ENCODE peak calls at places on chromosomes 3 and 15, in four cellular contexts. One of them, this sample, is unnamed.

GRCh38 chr3:113746955-113747718 is at the start of gene ATP6V1A:
- DNase-seq in CD8-positive, alpha-beta memory T cell: peak; percentile 1
- DNase-seq in lower lobe of right lung: peak; percentile 81
- DNase-seq in DND-41: peak; percentile 27
- DNase-seq in this sample: peak; percentile 64

GRCh38 chr3:27578032-27578431 is 93.8 kb upstream of the SLC4A7 start:
- DNase-seq in CD8-positive, alpha-beta memory T cell: no peak
- DNase-seq in lower lobe of right lung: no peak
- DNase-seq in DND-41: no peak
- DNase-seq in this sample: no peak

GRCh38 chr15:74173545-74174215 is at the start of gene ISLR:
- DNase-seq in DND-41: no peak
- DNase-seq in lower lobe of right lung: peak; percentile 27
- DNase-seq in CD8-positive, alpha-beta memory T cell: no peak
- DNase-seq in this sample: no peak

GRCh38 chr15:38991126-38991525 is 426.5 kb upstream of the RASGRP1 start:
- DNase-seq in lower lobe of right lung: no peak
- DNase-seq in DND-41: no peak
- DNase-seq in CD8-positive, alpha-beta memory T cell: no peak
- DNase-seq in this sample: no peak

GRCh38 chr15:70528270-70528706 is 235.1 kb downstream of the UACA start:
- DNase-seq in lower lobe of right lung: no peak
- DNase-seq in CD8-positive, alpha-beta memory T cell: peak; percentile 71
- DNase-seq in DND-41: peak; percentile 75
- DNase-seq in this sample: peak; percentile 78

GRCh38 chr3:39284457-39284881 is 4.6 kb upstream of the CX3CR1 start:
- DNase-seq in lower lobe of right lung: no peak
- DNase-seq in CD8-positive, alpha-beta memory T cell: no peak
- DNase-seq in DND-41: no peak
- DNase-seq in this sample: no peak

GRCh38 chr3:126658584-126658983 is 3.7 kb upstream of the TXNRD3 start:
- DNase-seq in lower lobe of right lung: no peak
- DNase-seq in CD8-positive, alpha-beta memory T cell: no peak
- DNase-seq in DND-41: no peak
- DNase-seq in this sample: no peak

GRCh38 chr15:63950911-63951481 is 95.3 kb downstream of the DAPK2 start:
- DNase-seq in lower lobe of right lung: no peak
- DNase-seq in DND-41: no peak
- DNase-seq in CD8-positive, alpha-beta memory T cell: no peak
- DNase-seq in this sample: no peak

GRCh38 chr3:113623827-113624226 is 72.6 kb downstream of the USF3 start:
- DNase-seq in lower lobe of right lung: no peak
- DNase-seq in CD8-positive, alpha-beta memory T cell: no peak
- DNase-seq in DND-41: no peak
- DNase-seq in this sample: no peak

GRCh38 chr3:102536479-102536878 is 101.7 kb downstream of the ZPLD1 start:
- DNase-seq in lower lobe of right lung: no peak
- DNase-seq in CD8-positive, alpha-beta memory T cell: peak; percentile 3
- DNase-seq in DND-41: no peak
- DNase-seq in this sample: no peak

GRCh38 chr15:57245130-57245529 is 131.2 kb upstream of the CGNL1 start:
- DNase-seq in lower lobe of right lung: no peak
- DNase-seq in CD8-positive, alpha-beta memory T cell: no peak
- DNase-seq in DND-41: no peak
- DNase-seq in this sample: no peak

GRCh38 chr3:77328631-77329030 is 288.7 kb downstream of the ROBO2 start:
- DNase-seq in CD8-positive, alpha-beta memory T cell: no peak
- DNase-seq in lower lobe of right lung: no peak
- DNase-seq in DND-41: no peak
- DNase-seq in this sample: no peak

GRCh38 chr3:78741066-78741645 is 1026.6 kb downstream of the ROBO1 start:
- DNase-seq in CD8-positive, alpha-beta memory T cell: no peak
- DNase-seq in lower lobe of right lung: no peak
- DNase-seq in DND-41: no peak
- DNase-seq in this sample: no peak

GRCh38 chr3:44041726-44042125 is 200.0 kb upstream of the TOPAZ1 start:
- DNase-seq in lower lobe of right lung: no peak
- DNase-seq in DND-41: no peak
- DNase-seq in CD8-positive, alpha-beta memory T cell: no peak
- DNase-seq in this sample: no peak

GRCh38 chr3:37861540-37862051 is at the start of gene CTDSPL:
- DNase-seq in CD8-positive, alpha-beta memory T cell: no peak
- DNase-seq in DND-41: peak; percentile 59
- DNase-seq in lower lobe of right lung: peak; percentile 64
- DNase-seq in this sample: peak; percentile 19

GRCh38 chr3:58177747-58178527 is 32.8 kb downstream of the DNASE1L3 start:
- DNase-seq in CD8-positive, alpha-beta memory T cell: peak; percentile 72
- DNase-seq in lower lobe of right lung: peak; percentile 91
- DNase-seq in DND-41: no peak
- DNase-seq in this sample: peak; percentile 81

GRCh38 chr15:53072077-53072476 is 281.9 kb upstream of the ONECUT1 start:
- DNase-seq in lower lobe of right lung: no peak
- DNase-seq in DND-41: peak; percentile 67
- DNase-seq in CD8-positive, alpha-beta memory T cell: no peak
- DNase-seq in this sample: no peak

GRCh38 chr15:74209560-74209958 is 7.0 kb upstream of the STRA6 start:
- DNase-seq in lower lobe of right lung: no peak
- DNase-seq in CD8-positive, alpha-beta memory T cell: no peak
- DNase-seq in DND-41: no peak
- DNase-seq in this sample: no peak

GRCh38 chr15:29522373-29523276 is 253.0 kb upstream of the NSMCE3 start:
- DNase-seq in DND-41: no peak
- DNase-seq in lower lobe of right lung: no peak
- DNase-seq in CD8-positive, alpha-beta memory T cell: no peak
- DNase-seq in this sample: no peak

GRCh38 chr3:138724433-138724832 is 110.3 kb downstream of the PIK3CB start:
- DNase-seq in DND-41: no peak
- DNase-seq in lower lobe of right lung: no peak
- DNase-seq in CD8-positive, alpha-beta memory T cell: no peak
- DNase-seq in this sample: no peak

GRCh38 chr15:89492934-89493631 is 3.3 kb downstream of the RHCG start:
- DNase-seq in CD8-positive, alpha-beta memory T cell: no peak
- DNase-seq in DND-41: no peak
- DNase-seq in lower lobe of right lung: no peak
- DNase-seq in this sample: no peak

GRCh38 chr3:185763347-185764010 is 61.4 kb downstream of the IGF2BP2 start:
- DNase-seq in DND-41: no peak
- DNase-seq in lower lobe of right lung: no peak
- DNase-seq in CD8-positive, alpha-beta memory T cell: no peak
- DNase-seq in this sample: no peak

GRCh38 chr15:45179221-45179985 is 8.4 kb downstream of the SHF start:
- DNase-seq in lower lobe of right lung: peak; percentile 79
- DNase-seq in CD8-positive, alpha-beta memory T cell: peak; percentile 33
- DNase-seq in DND-41: peak; percentile 20
- DNase-seq in this sample: peak; percentile 57

GRCh38 chr3:169082076-169082475 is 581.4 kb downstream of the MECOM start:
- DNase-seq in lower lobe of right lung: no peak
- DNase-seq in DND-41: no peak
- DNase-seq in CD8-positive, alpha-beta memory T cell: no peak
- DNase-seq in this sample: no peak

GRCh38 chr3:122563717-122564025 is 429 bp downstream of the PARP9 start:
- DNase-seq in CD8-positive, alpha-beta memory T cell: no peak
- DNase-seq in lower lobe of right lung: no peak
- DNase-seq in DND-41: peak; percentile 43
- DNase-seq in this sample: peak; percentile 18

GRCh38 chr3:111621535-111621934 is 26.4 kb upstream of the ZBED2 start:
- DNase-seq in DND-41: peak; percentile 28
- DNase-seq in CD8-positive, alpha-beta memory T cell: no peak
- DNase-seq in lower lobe of right lung: no peak
- DNase-seq in this sample: peak; percentile 8

GRCh38 chr15:92385096-92385495 is 8.6 kb upstream of the ST8SIA2 start:
- DNase-seq in DND-41: no peak
- DNase-seq in lower lobe of right lung: no peak
- DNase-seq in CD8-positive, alpha-beta memory T cell: no peak
- DNase-seq in this sample: no peak

GRCh38 chr3:113947372-113948014 is at the start of gene ZDHHC23:
- DNase-seq in CD8-positive, alpha-beta memory T cell: peak; percentile 76
- DNase-seq in lower lobe of right lung: peak; percentile 88
- DNase-seq in DND-41: peak; percentile 68
- DNase-seq in this sample: peak; percentile 71

GRCh38 chr3:34198309-34198708 is 399.9 kb downstream of the PDCD6IP start:
- DNase-seq in DND-41: no peak
- DNase-seq in lower lobe of right lung: no peak
- DNase-seq in CD8-positive, alpha-beta memory T cell: no peak
- DNase-seq in this sample: no peak

GRCh38 chr15:26433818-26434217 is 339.0 kb downstream of the GABRB3 start:
- DNase-seq in CD8-positive, alpha-beta memory T cell: no peak
- DNase-seq in DND-41: no peak
- DNase-seq in lower lobe of right lung: no peak
- DNase-seq in this sample: no peak

GRCh38 chr3:134249935-134250716 is 533 bp downstream of the RYK start:
- DNase-seq in CD8-positive, alpha-beta memory T cell: peak; percentile 48
- DNase-seq in lower lobe of right lung: peak; percentile 78
- DNase-seq in DND-41: peak; percentile 38
- DNase-seq in this sample: peak; percentile 34

GRCh38 chr3:62132027-62132590 is 241.2 kb downstream of the FEZF2 start:
- DNase-seq in lower lobe of right lung: no peak
- DNase-seq in CD8-positive, alpha-beta memory T cell: no peak
- DNase-seq in DND-41: no peak
- DNase-seq in this sample: no peak

GRCh38 chr3:52254608-52255007 is 9.0 kb downstream of the PPM1M start:
- DNase-seq in CD8-positive, alpha-beta memory T cell: no peak
- DNase-seq in lower lobe of right lung: no peak
- DNase-seq in DND-41: no peak
- DNase-seq in this sample: no peak
- H3K36me3 ChIP-seq in CD8-positive, alpha-beta memory T cell: peaks cover 55% of the 10 kb centered on the region
- H3K36me3 ChIP-seq in lower lobe of right lung: peaks cover 93% of the 10 kb centered on the region
- H3K36me3 ChIP-seq in DND-41: peaks cover 94% of the 10 kb centered on the region
- H3K36me3 ChIP-seq in this sample: peaks cover 39% of the 10 kb centered on the region

GRCh38 chr3:110063178-110063577 is 725.8 kb upstream of the DPPA4 start:
- DNase-seq in CD8-positive, alpha-beta memory T cell: no peak
- DNase-seq in lower lobe of right lung: no peak
- DNase-seq in DND-41: no peak
- DNase-seq in this sample: no peak

GRCh38 chr3:110062711-110063110 is 725.4 kb upstream of the DPPA4 start:
- DNase-seq in lower lobe of right lung: no peak
- DNase-seq in CD8-positive, alpha-beta memory T cell: no peak
- DNase-seq in DND-41: no peak
- DNase-seq in this sample: no peak

DNA sequence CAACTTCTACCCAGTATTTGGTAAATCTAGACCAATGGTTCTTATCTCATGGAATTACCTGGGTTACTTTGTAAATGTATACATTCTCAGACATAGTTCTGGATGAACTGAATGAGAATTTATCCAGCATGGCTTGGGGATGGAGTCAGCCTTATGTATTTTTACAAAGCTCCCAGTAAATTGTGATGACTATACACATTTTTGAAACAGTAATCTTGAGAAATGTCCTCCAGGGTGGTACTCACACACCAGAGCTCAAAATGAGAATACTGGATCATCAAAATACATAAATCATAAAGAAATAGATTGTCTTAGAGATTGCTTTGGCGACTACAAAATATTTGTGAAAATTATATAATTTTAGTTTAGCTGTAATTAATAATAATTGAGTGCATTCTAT is 722.1 kb upstream of the DPPA4 start:
- DNase-seq in CD8-positive, alpha-beta memory T cell: no peak
- DNase-seq in DND-41: no peak
- DNase-seq in lower lobe of right lung: no peak
- DNase-seq in this sample: no peak
- H3K27ac ChIP-seq in CD8-positive, alpha-beta memory T cell: no peak overlapping the region
- H3K27ac ChIP-seq in DND-41: no peak overlapping the region
- H3K27ac ChIP-seq in lower lobe of right lung: no peak overlapping the region
- H3K27ac ChIP-seq in this sample: no peak overlapping the region

DNA sequence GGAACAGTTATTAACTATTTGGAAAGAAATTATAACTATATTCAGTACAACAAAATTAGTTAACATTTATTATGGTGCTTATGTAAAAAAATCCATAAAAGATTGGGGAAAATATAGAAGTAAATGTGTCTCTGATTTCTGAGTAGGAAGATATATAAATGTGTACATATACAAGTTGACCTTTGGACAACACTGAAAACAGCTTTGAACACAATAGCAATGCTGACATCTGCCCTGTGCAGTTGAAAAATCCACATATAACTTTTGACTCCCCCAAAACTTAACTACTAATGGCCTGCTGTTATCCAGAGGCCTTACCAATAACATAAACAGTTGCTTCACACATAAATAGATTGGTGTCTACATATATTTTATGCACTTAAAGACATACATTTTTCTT is 12.3 kb downstream of the TIMMDC1 start:
- DNase-seq in lower lobe of right lung: no peak
- DNase-seq in CD8-positive, alpha-beta memory T cell: no peak
- DNase-seq in DND-41: no peak
- DNase-seq in this sample: no peak
- H3K36me3 ChIP-seq in lower lobe of right lung: peaks cover 98% of the 10 kb centered on the region
- H3K36me3 ChIP-seq in CD8-positive, alpha-beta memory T cell: peaks cover 26% of the 10 kb centered on the region
- H3K36me3 ChIP-seq in DND-41: peaks cover 66% of the 10 kb centered on the region
- H3K36me3 ChIP-seq in this sample: peaks cover 4% of the 10 kb centered on the region

DNA sequence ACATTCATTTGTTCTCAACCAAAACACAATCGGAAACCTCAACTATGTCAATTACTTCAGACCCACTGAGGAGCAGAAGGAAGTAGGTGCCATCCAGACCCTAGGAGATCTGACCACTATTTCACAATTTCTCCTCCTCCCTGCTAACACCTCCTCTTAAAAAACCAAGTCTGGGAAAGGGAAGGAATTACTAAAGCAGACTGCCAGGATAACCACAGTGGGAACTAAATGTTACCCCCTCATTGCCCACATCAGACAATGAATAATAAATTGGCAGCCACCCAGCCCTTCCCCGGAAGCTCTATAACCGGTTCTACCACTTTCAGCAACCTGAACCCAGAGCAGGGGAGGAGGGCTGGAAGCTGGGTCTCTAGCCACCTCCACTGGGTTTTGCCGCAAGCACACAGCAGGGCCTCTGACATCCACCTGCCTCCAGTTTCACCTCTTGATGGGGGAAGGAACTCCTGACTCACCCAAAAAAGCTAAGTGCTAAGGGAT is 17.6 kb downstream of the C15orf62 start:
- DNase-seq in CD8-positive, alpha-beta memory T cell: peak; percentile 39
- DNase-seq in lower lobe of right lung: peak; percentile 63
- DNase-seq in DND-41: peak; percentile 80
- DNase-seq in this sample: peak; percentile 39
- H3K27ac ChIP-seq in CD8-positive, alpha-beta memory T cell: no peak overlapping the region
- H3K27ac ChIP-seq in lower lobe of right lung: peak overlapping the region; percentile 68
- H3K27ac ChIP-seq in DND-41: peak overlapping the region; percentile 43
- H3K27ac ChIP-seq in this sample: no peak overlapping the region

GRCh38 chr15:60718661-60719069 is 239.7 kb upstream of the ICE2 start:
- DNase-seq in CD8-positive, alpha-beta memory T cell: no peak
- DNase-seq in DND-41: no peak
- DNase-seq in lower lobe of right lung: no peak
- DNase-seq in this sample: no peak

GRCh38 chr15:60713096-60714084 is 234.4 kb upstream of the ICE2 start:
- DNase-seq in CD8-positive, alpha-beta memory T cell: no peak
- DNase-seq in DND-41: no peak
- DNase-seq in lower lobe of right lung: no peak
- DNase-seq in this sample: no peak

GRCh38 chr15:60720493-60721231 is 241.7 kb upstream of the ICE2 start:
- DNase-seq in DND-41: no peak
- DNase-seq in lower lobe of right lung: no peak
- DNase-seq in CD8-positive, alpha-beta memory T cell: peak; percentile 25
- DNase-seq in this sample: peak; percentile 46

GRCh38 chr15:60720084-60720483 is 241.1 kb upstream of the ICE2 start:
- DNase-seq in lower lobe of right lung: no peak
- DNase-seq in DND-41: no peak
- DNase-seq in CD8-positive, alpha-beta memory T cell: no peak
- DNase-seq in this sample: no peak

GRCh38 chr15:60717008-60717407 is 238.1 kb upstream of the ICE2 start:
- DNase-seq in lower lobe of right lung: no peak
- DNase-seq in CD8-positive, alpha-beta memory T cell: no peak
- DNase-seq in DND-41: no peak
- DNase-seq in this sample: no peak
- H3K36me3 ChIP-seq in lower lobe of right lung: no peaks in the 10 kb centered on the region
- H3K36me3 ChIP-seq in CD8-positive, alpha-beta memory T cell: no peaks in the 10 kb centered on the region
- H3K36me3 ChIP-seq in DND-41: no peaks in the 10 kb centered on the region
- H3K36me3 ChIP-seq in this sample: no peaks in the 10 kb centered on the region

This sample was measured in naive thymus-derived CD4-positive, alpha-beta T cell.